ENCODE peak calls at places on chromosomes 1 and 21, in seven cellular contexts. One of them, this sample, is unnamed.

GRCh38 chr1:62070384-62071011 is 124.2 kb upstream of the L1TD1 start:
- DNase-seq in spleen: no peak
- DNase-seq in HepG2: no peak
- DNase-seq in H1: no peak
- DNase-seq in GM12892: no peak
- DNase-seq in HCT116: no peak
- DNase-seq in K562: peak; percentile 20
- DNase-seq in this sample: no peak

GRCh38 chr1:59543211-59543668 is 246.3 kb downstream of the FGGY start:
- DNase-seq in HepG2: peak; percentile 59
- DNase-seq in spleen: no peak
- DNase-seq in K562: no peak
- DNase-seq in H1: no peak
- DNase-seq in HCT116: no peak
- DNase-seq in GM12892: no peak
- DNase-seq in this sample: no peak

GRCh38 chr1:116134178-116134773 is 23.1 kb downstream of the MAB21L3 start:
- DNase-seq in GM12892: no peak
- DNase-seq in spleen: no peak
- DNase-seq in K562: no peak
- DNase-seq in HepG2: no peak
- DNase-seq in H1: no peak
- DNase-seq in HCT116: peak; percentile 21
- DNase-seq in this sample: no peak

GRCh38 chr1:43491056-43491455 is 37.3 kb upstream of the HYI start:
- DNase-seq in H1: no peak
- DNase-seq in HCT116: no peak
- DNase-seq in HepG2: no peak
- DNase-seq in K562: no peak
- DNase-seq in spleen: no peak
- DNase-seq in GM12892: no peak
- DNase-seq in this sample: no peak

GRCh38 chr1:200857804-200858203 is 15.0 kb upstream of the GPR25 start:
- DNase-seq in H1: no peak
- DNase-seq in K562: no peak
- DNase-seq in HCT116: no peak
- DNase-seq in HepG2: no peak
- DNase-seq in GM12892: no peak
- DNase-seq in spleen: no peak
- DNase-seq in this sample: no peak

GRCh38 chr1:40817791-40818263 is 34.2 kb downstream of the KCNQ4 start:
- DNase-seq in HepG2: no peak
- DNase-seq in spleen: no peak
- DNase-seq in GM12892: no peak
- DNase-seq in H1: no peak
- DNase-seq in HCT116: no peak
- DNase-seq in K562: no peak
- DNase-seq in this sample: no peak

GRCh38 chr1:110308247-110308646 is 30.9 kb upstream of the RBM15 start:
- DNase-seq in K562: no peak
- DNase-seq in HepG2: no peak
- DNase-seq in spleen: no peak
- DNase-seq in H1: no peak
- DNase-seq in GM12892: no peak
- DNase-seq in HCT116: no peak
- DNase-seq in this sample: no peak

GRCh38 chr21:26969971-26970725 is 3.3 kb upstream of the ADAMTS5 start:
- DNase-seq in spleen: no peak
- DNase-seq in K562: no peak
- DNase-seq in HepG2: no peak
- DNase-seq in H1: no peak
- DNase-seq in GM12892: no peak
- DNase-seq in HCT116: no peak
- DNase-seq in this sample: no peak

GRCh38 chr1:27509127-27510080 is 19.4 kb upstream of the WASF2 start:
- DNase-seq in GM12892: no peak
- DNase-seq in H1: no peak
- DNase-seq in HepG2: no peak
- DNase-seq in K562: no peak
- DNase-seq in spleen: no peak
- DNase-seq in HCT116: no peak
- DNase-seq in this sample: no peak

GRCh38 chr1:37634554-37635308 is at the start of gene RSPO1:
- DNase-seq in HepG2: no peak
- DNase-seq in GM12892: no peak
- DNase-seq in H1: no peak
- DNase-seq in K562: peak; percentile 31
- DNase-seq in HCT116: no peak
- DNase-seq in spleen: no peak
- DNase-seq in this sample: no peak

GRCh38 chr1:183571678-183572268 is 18.5 kb downstream of the NCF2 start:
- DNase-seq in K562: no peak
- DNase-seq in HCT116: no peak
- DNase-seq in spleen: no peak
- DNase-seq in HepG2: no peak
- DNase-seq in H1: no peak
- DNase-seq in GM12892: no peak
- DNase-seq in this sample: no peak

GRCh38 chr1:229756666-229757065 is 130.6 kb downstream of the URB2 start:
- DNase-seq in GM12892: no peak
- DNase-seq in HepG2: no peak
- DNase-seq in HCT116: no peak
- DNase-seq in H1: no peak
- DNase-seq in K562: no peak
- DNase-seq in spleen: no peak
- DNase-seq in this sample: no peak

GRCh38 chr21:44083631-44084291 is 23.4 kb upstream of the PWP2 start:
- DNase-seq in HepG2: no peak
- DNase-seq in spleen: peak; percentile 80
- DNase-seq in H1: no peak
- DNase-seq in HCT116: no peak
- DNase-seq in K562: no peak
- DNase-seq in GM12892: no peak
- DNase-seq in this sample: no peak
- TF ChIP-seq POLR2A in HepG2: no peak
- TF ChIP-seq POLR2A in spleen: no peak
- TF ChIP-seq POLR2A in H1: no peak
- TF ChIP-seq POLR2A in HCT116: no peak
- TF ChIP-seq POLR2A in K562: no peak
- TF ChIP-seq POLR2A in GM12892: no peak
- TF ChIP-seq POLR2A in this sample: no peak

GRCh38 chr1:9440261-9440660 is 99.0 kb upstream of the SLC25A33 start:
- DNase-seq in GM12892: no peak
- DNase-seq in spleen: no peak
- DNase-seq in HepG2: no peak
- DNase-seq in H1: no peak
- DNase-seq in HCT116: no peak
- DNase-seq in K562: no peak
- DNase-seq in this sample: no peak

GRCh38 chr1:9437931-9438330 is 101.3 kb upstream of the SLC25A33 start:
- DNase-seq in HepG2: no peak
- DNase-seq in GM12892: no peak
- DNase-seq in H1: no peak
- DNase-seq in HCT116: no peak
- DNase-seq in K562: no peak
- DNase-seq in spleen: no peak
- DNase-seq in this sample: peak; percentile 82

GRCh38 chr1:9439074-9439761 is 100.0 kb upstream of the SLC25A33 start:
- DNase-seq in HepG2: peak; percentile 80
- DNase-seq in spleen: no peak
- DNase-seq in HCT116: no peak
- DNase-seq in GM12892: no peak
- DNase-seq in K562: no peak
- DNase-seq in H1: no peak
- DNase-seq in this sample: no peak

GRCh38 chr1:9440763-9441194 is 98.5 kb upstream of the SLC25A33 start:
- DNase-seq in H1: no peak
- DNase-seq in GM12892: no peak
- DNase-seq in spleen: no peak
- DNase-seq in HCT116: no peak
- DNase-seq in K562: no peak
- DNase-seq in HepG2: no peak
- DNase-seq in this sample: no peak

GRCh38 chr1:9438431-9439073 is 100.7 kb upstream of the SLC25A33 start:
- DNase-seq in H1: no peak
- DNase-seq in HCT116: no peak
- DNase-seq in GM12892: no peak
- DNase-seq in spleen: no peak
- DNase-seq in HepG2: peak; percentile 91
- DNase-seq in K562: no peak
- DNase-seq in this sample: no peak
- TF ChIP-seq POLR2AphosphoS5 in H1: no peak
- TF ChIP-seq POLR2AphosphoS5 in HCT116: no peak
- TF ChIP-seq POLR2AphosphoS5 in GM12892: no peak
- TF ChIP-seq POLR2AphosphoS5 in spleen: no peak
- TF ChIP-seq POLR2AphosphoS5 in HepG2: peak; percentile 36
- TF ChIP-seq POLR2AphosphoS5 in K562: no peak
- TF ChIP-seq POLR2AphosphoS5 in this sample: no peak

DNA sequence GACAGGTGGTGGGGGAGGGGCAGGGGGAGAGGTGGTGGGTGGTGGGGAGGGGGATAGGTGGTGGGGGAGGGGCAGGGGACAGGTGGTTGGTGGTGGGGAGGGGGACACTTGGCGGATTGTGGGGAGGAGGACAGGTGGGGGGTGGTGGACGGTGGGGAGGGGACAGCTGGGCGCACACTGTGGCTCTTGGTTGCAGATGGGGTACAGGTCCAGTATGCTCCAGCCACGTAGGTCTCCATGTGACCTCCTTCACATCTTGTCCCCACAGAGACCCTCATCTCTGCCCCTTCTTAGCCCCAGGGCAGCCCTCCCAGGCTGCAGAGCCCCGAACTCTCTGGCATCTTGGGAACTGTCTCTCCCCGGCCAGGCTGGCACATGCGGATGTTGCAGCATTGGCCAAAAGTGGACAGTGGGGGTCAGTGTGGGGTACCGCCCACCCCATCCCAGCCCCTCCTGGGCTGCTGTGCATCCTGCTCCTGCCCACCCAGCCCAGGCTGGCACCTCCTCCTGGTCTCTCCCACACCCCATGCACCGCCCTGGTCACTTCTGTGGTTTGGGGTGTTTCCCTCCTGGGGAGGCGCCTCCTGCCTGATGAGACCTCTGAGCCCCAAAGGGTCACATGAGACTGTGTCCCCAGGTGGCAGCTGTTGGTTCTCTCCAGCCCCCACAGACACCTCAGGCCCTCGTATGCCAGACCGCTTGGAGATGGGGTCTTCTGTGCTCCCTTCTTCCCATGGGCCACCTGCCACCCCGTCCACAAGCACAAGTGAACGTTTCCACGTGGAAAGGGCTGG is 7.6 kb upstream of the SLC19A1 start:
- DNase-seq in HCT116: no peak
- DNase-seq in HepG2: no peak
- DNase-seq in K562: no peak
- DNase-seq in H1: no peak
- DNase-seq in GM12892: peak; percentile 66
- DNase-seq in spleen: peak; percentile 91
- DNase-seq in this sample: no peak
- TF ChIP-seq POLR2A in HCT116: no peak
- TF ChIP-seq POLR2A in HepG2: no peak
- TF ChIP-seq POLR2A in K562: no peak
- TF ChIP-seq POLR2A in H1: no peak
- TF ChIP-seq POLR2A in GM12892: no peak
- TF ChIP-seq POLR2A in spleen: no peak
- TF ChIP-seq POLR2A in this sample: no peak

GRCh38 chr21:43306911-43307676 is 119.8 kb downstream of the SIK1 start:
- DNase-seq in spleen: peak; percentile 72
- DNase-seq in K562: peak; percentile 46
- DNase-seq in HepG2: peak; percentile 61
- DNase-seq in H1: no peak
- DNase-seq in HCT116: no peak
- DNase-seq in GM12892: peak; percentile 59
- DNase-seq in this sample: no peak
- TF ChIP-seq POLR2AphosphoS5 in spleen: peak; percentile 84
- TF ChIP-seq POLR2AphosphoS5 in K562: no peak
- TF ChIP-seq POLR2AphosphoS5 in HepG2: no peak
- TF ChIP-seq POLR2AphosphoS5 in H1: no peak
- TF ChIP-seq POLR2AphosphoS5 in HCT116: no peak
- TF ChIP-seq POLR2AphosphoS5 in GM12892: no peak
- TF ChIP-seq POLR2AphosphoS5 in this sample: no peak